ENCODE peak calls at places on chromosomes 12 and 14, in five cellular contexts. M is A549, V is K562, S is ovary, E is transverse colon. J is an unnamed sample.

GRCh38 chr12:93884794-93885460 is 207.8 kb downstream of the CRADD start:
- DNase-seq in M (no peak), V (no peak), S (no peak), E (no peak), J (no peak)

GRCh38 chr12:62562892-62563291 is 96.3 kb downstream of the MON2 start:
- DNase-seq in M (no peak), V (no peak), S (no peak), E (no peak), J (no peak)

GRCh38 chr14:87898301-87898700 is 94.7 kb downstream of the GALC start:
- DNase-seq in M (no peak), V (no peak), S (no peak), E (no peak), J (no peak)

GRCh38 chr12:97276198-97276580 is 186.4 kb upstream of the RMST start:
- DNase-seq in M (no peak), V (no peak), S (no peak), E (no peak), J (no peak)

GRCh38 chr12:47900480-47901129 is 4.2 kb downstream of the VDR start:
- DNase-seq in M (no peak), V (no peak), S (no peak), E (peak; percentile 65), J (no peak)

GRCh38 chr12:92446082-92446460 is 256.7 kb upstream of the PLEKHG7 start:
- DNase-seq in M (no peak), V (no peak), S (no peak), E (no peak), J (no peak)

GRCh38 chr14:61532818-61533217 is 162.5 kb upstream of the HIF1A start:
- DNase-seq in M (no peak), V (no peak), S (no peak), E (no peak), J (no peak)

GRCh38 chr14:49959822-49960408 is 67.0 kb downstream of the ARF6 start:
- DNase-seq in M (no peak), V (no peak), S (no peak), E (peak; percentile 77), J (peak; percentile 31)

GRCh38 chr14:65346895-65347294 is 65.6 kb upstream of the FUT8 start:
- DNase-seq in M (no peak), V (peak; percentile 45), S (no peak), E (no peak), J (no peak)

GRCh38 chr12:106493531-106493930 is 89.3 kb upstream of the RFX4 start:
- DNase-seq in M (no peak), V (no peak), S (no peak), E (no peak), J (no peak)

GRCh38 chr14:92473947-92474535 is 39.5 kb upstream of the RIN3 start:
- DNase-seq in M (no peak), V (no peak), S (no peak), E (no peak), J (no peak)

GRCh38 chr12:53097564-53098353 is at the start of gene IGFBP6:
- DNase-seq in M (peak; percentile 65), V (peak; percentile 76), S (peak; percentile 67), E (peak; percentile 66), J (no peak)

GRCh38 chr12:89521348-89522238 is 3.0 kb downstream of the GALNT4 start:
- DNase-seq in M (no peak), V (no peak), S (no peak), E (no peak), J (no peak)

GRCh38 chr12:89525002-89525823 is 617 bp upstream of the GALNT4 start:
- DNase-seq in M (peak; percentile 27), V (peak; percentile 61), S (peak; percentile 51), E (peak; percentile 75), J (peak; percentile 25)

GRCh38 chr12:89528434-89528833 is 2.6 kb upstream of the POC1B start:
- DNase-seq in M (no peak), V (no peak), S (no peak), E (no peak), J (no peak)

GRCh38 chr12:89525824-89526770 is at the start of gene POC1B:
- DNase-seq in M (peak; percentile 76), V (peak; percentile 84), S (peak; percentile 73), E (peak; percentile 83), J (peak; percentile 67)

DNA sequence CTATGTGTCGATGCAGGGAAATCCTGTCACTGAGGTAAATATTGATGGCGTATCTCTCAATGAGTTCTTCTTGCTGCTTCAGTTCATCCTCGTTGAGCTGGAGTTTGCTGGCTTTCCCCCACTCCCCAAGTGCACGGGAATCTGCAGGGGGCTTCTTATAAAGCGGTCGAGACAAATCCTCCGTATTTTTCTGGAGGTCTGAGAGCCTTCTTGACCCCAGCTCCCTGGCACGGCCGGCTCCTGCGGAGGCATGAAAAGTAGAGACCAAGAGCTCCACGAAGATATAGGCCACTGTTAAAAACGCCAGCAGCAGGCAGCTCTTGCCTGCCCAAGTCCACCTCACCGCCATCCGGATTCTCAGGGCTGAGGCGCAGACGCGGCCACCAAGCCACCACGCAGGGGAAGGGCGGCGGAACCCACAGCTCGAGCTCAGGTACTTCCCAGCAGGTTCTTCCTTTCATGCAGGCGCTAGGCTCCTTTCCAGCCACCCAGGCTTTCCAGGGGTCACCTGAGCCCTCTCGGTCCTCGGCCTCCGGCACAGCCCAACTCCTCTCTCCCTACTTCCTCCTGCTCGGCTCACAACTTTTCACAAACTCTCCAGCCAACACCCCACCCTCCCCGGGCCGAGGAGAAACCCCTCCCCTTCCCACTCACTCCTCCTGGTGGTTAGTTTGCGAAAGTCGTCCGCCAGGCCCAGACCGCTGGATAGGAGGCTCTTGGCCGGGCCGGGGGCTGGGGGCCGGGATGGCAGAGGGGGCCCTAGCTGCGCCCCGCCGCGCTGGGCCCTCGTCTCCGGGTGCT is at the start of gene GALNT4:
- DNase-seq in M (peak; percentile 95), V (peak; percentile 92), S (peak; percentile 87), E (peak; percentile 93), J (peak; percentile 77)
- TF ChIP-seq POLR2A in M (peak; percentile 51), V (peak; percentile 66), S (peak; percentile 46), E (peak; percentile 90), J (peak; percentile 41)

GRCh38 chr12:132710062-132710421 is 600 bp upstream of the PGAM5 start:
- DNase-seq in M (no peak), V (no peak), S (no peak), E (no peak), J (no peak)

GRCh38 chr12:132713123-132713522 is 2.5 kb downstream of the PGAM5 start:
- DNase-seq in M (no peak), V (no peak), S (no peak), E (no peak), J (no peak)

GRCh38 chr12:132708150-132708549 is 2.5 kb upstream of the PGAM5 start:
- DNase-seq in M (no peak), V (no peak), S (no peak), E (no peak), J (no peak)

GRCh38 chr12:132711169-132711843 is 664 bp downstream of the PGAM5 start:
- DNase-seq in M (no peak), V (peak; percentile 37), S (no peak), E (peak; percentile 33), J (no peak)

DNA sequence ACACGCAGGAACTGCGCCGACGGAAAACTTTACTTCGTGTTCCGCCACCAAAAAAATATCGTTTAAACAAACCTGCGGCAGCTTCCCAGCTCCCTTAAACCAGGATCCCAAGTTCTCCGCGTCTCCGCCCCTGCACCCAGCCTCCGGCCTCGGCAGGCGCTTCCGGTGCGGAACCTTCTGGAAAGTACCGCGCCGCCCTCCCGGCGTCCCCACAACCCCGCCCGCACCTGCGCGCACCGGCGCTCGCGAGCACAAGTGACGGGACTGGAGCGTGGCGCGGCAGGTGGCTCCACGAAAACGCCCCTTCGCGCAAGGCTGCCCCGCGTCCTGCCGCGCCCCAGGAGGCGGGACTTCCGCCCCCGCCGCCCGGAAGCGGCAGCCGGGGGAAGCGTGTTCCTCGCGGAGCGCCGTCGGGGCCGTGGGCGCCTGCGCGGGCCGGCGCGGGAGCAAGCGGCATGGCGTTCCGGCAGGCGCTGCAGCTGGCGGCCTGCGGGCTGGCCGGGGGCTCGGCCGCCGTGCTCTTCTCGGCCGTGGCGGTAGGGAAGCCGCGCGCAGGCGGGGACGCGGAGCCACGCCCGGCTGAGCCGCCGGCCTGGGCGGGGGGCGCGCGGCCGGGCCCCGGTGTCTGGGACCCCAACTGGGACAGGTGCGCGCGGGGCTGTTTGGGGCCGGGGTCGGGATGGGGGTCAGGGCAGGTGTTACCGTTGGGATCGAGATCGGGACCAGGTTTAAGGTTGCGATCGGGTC is at the start of gene PGAM5:
- DNase-seq in M (peak; percentile 79), V (peak; percentile 91), S (peak; percentile 70), E (peak; percentile 93), J (peak; percentile 94)
- TF ChIP-seq POLR2A in M (peak; percentile 96), V (peak; percentile 76), S (peak; percentile 12), E (peak; percentile 78), J (peak; percentile 79)

DNA sequence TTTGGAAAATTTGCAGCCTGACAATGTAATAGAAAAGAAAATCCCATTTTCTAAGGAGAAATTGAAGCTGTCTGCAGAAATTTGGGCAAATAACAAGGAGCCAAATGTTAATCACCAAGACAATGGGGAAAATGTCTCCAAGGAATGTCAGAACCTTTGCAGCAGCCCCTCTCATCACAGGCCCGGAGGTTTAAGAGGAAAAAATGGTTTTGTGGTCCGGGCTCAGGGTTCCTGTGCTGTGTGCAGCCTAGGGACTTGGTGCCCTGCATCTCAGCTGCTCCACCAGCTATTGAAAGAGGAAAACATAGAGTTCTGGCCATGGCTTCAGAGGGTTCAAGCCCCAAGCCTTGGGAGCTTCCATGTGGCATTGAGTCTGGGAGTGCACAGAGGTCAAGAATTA is 298.9 kb downstream of the ATXN7L3B start:
- DNase-seq in M (no peak), V (no peak), S (no peak), E (no peak), J (no peak)
- TF ChIP-seq POLR2A in M (no peak), V (no peak), S (no peak), E (no peak), J (no peak)

GRCh38 chr14:22536853-22537338 is 52.1 kb downstream of the DAD1 start:
- DNase-seq in M (peak; percentile 90), V (peak; percentile 84), S (peak; percentile 67), E (peak; percentile 48), J (peak; percentile 51)
- TF ChIP-seq POLR2A in M (no peak), V (no peak), S (no peak), E (no peak), J (peak; percentile 77)

J was measured in GM12891.